ENCODE peak calls at places on chromosomes 1 and 21, in seven cellular contexts. Z is effector memory CD4-positive, alpha-beta T cell; M is uterus; K is fibroblast of lung; F is tibial artery; U is CD8-positive, alpha-beta T cell; W is prostate gland. N is an unnamed sample. For H3K27me3 and H3K4me1, the result is how much of the 10 kb centered on the place peaks cover.

GRCh38 chr1:90074137-90074536 is 79.2 kb downstream of the ZNF326 start:
- DNase-seq in Z (no peak), M (no peak), K (no peak), F (no peak), U (no peak), W (no peak), N (no peak)

GRCh38 chr1:156458181-156458503 is 42.4 kb downstream of the MEF2D start:
- DNase-seq in Z (no peak), M (no peak), K (peak), F (no peak), U (no peak), W (no peak), N (no peak)

GRCh38 chr1:95640746-95641145 is 406.7 kb downstream of the RWDD3 start:
- DNase-seq in Z (no peak), M (no peak), K (peak), F (no peak), U (no peak), W (peak), N (no peak)

GRCh38 chr1:235018161-235018560 is 110.5 kb downstream of the TOMM20 start:
- DNase-seq in Z (no peak), M (no peak), K (peak), F (no peak), U (no peak), W (no peak), N (no peak)

GRCh38 chr1:228088586-228089498 is 6.3 kb downstream of the ARF1 start:
- DNase-seq in Z (no peak), M (peak), K (peak), F (peak), U (no peak), W (no peak), N (peak)

GRCh38 chr1:183135336-183135735 is 50.7 kb upstream of the LAMC2 start:
- DNase-seq in Z (no peak), M (no peak), K (no peak), F (no peak), U (no peak), W (no peak), N (no peak)

GRCh38 chr1:235295902-235296350 is 32.1 kb downstream of the ARID4B start:
- DNase-seq in Z (no peak), M (no peak), K (peak), F (no peak), U (no peak), W (peak), N (no peak)

GRCh38 chr1:163203561-163203960 is 845 bp upstream of the RGS5 start:
- DNase-seq in Z (no peak), M (no peak), K (no peak), F (no peak), U (no peak), W (no peak), N (no peak)

GRCh38 chr1:175865041-175865766 is 121.8 kb upstream of the TNR start:
- DNase-seq in Z (no peak), M (no peak), K (no peak), F (no peak), U (no peak), W (no peak), N (no peak)

GRCh38 chr1:193919827-193920226 is 733.4 kb upstream of the B3GALT2 start:
- DNase-seq in Z (no peak), M (no peak), K (peak), F (no peak), U (no peak), W (no peak), N (no peak)

GRCh38 chr1:54885863-54886723 is 902 bp downstream of the DHCR24 start:
- DNase-seq in Z (no peak), M (no peak), K (no peak), F (no peak), U (no peak), W (peak), N (peak)

GRCh38 chr1:228081578-228082259 is 789 bp upstream of the ARF1 start:
- DNase-seq in Z (no peak), M (no peak), K (no peak), F (no peak), U (no peak), W (no peak), N (no peak)

GRCh38 chr1:216600730-216601426 is 122.4 kb downstream of the ESRRG start:
- DNase-seq in Z (no peak), M (peak), K (peak), F (peak), U (no peak), W (peak), N (peak)

GRCh38 chr1:183319051-183319450 is 99.1 kb downstream of the NMNAT2 start:
- DNase-seq in Z (no peak), M (no peak), K (no peak), F (no peak), U (no peak), W (no peak), N (no peak)

GRCh38 chr21:44461438-44462089 is 6.3 kb downstream of the LRRC3 start:
- DNase-seq in Z (no peak), M (no peak), K (no peak), F (no peak), U (no peak), W (no peak), N (no peak)

DNA sequence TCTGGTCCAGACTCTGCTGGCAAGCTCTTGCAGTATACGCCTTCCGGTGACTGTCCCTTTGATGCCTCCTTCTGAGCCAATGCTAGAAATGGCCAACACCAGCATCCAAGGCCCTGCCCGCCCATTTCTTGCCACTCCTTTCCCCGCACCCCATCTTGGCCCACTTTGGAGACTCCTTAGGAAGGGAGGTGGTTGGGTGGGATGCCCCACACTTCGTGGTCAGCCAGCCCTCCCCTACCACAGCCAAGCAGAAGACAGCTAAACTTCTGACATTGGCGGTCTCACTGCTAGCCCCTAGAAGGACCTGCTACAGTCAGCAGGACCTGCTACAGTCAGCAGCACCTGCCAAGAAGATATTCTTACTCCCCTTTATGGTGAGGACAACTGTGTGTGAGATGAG is 73.5 kb upstream of the CLDN14 start:
- DNase-seq in Z (no peak), M (no peak), K (no peak), F (no peak), U (no peak), W (no peak), N (no peak)
- H3K27me3 ChIP-seq in Z (under half), M (under half), K (under half), F (under half), U (under half), W (under half), N (under half)

GRCh38 chr1:209820986-209821385 is 6.8 kb upstream of the UTP25 start:
- DNase-seq in Z (no peak), M (no peak), K (no peak), F (no peak), U (no peak), W (no peak), N (no peak)

GRCh38 chr1:209822706-209823105 is 5.1 kb upstream of the UTP25 start:
- DNase-seq in Z (no peak), M (no peak), K (no peak), F (no peak), U (no peak), W (no peak), N (no peak)

GRCh38 chr1:209827384-209828261 is at the start of gene UTP25:
- DNase-seq in Z (peak), M (peak), K (peak), F (peak), U (peak), W (peak), N (peak)

GRCh38 chr1:209825591-209826433 is 2.0 kb upstream of the UTP25 start:
- DNase-seq in Z (no peak), M (no peak), K (no peak), F (no peak), U (no peak), W (peak), N (no peak)

GRCh38 chr1:209823143-209824041 is 4.4 kb upstream of the UTP25 start:
- DNase-seq in Z (no peak), M (no peak), K (peak), F (no peak), U (no peak), W (peak), N (no peak)
- H3K4me1 ChIP-seq in Z (under half), M (under half), K (under half), F (under half), U (under half), W (under half), N (under half)

GRCh38 chr1:45003741-45004140 is 7.4 kb downstream of the HECTD3 start:
- DNase-seq in Z (no peak), M (no peak), K (no peak), F (no peak), U (no peak), W (no peak), N (no peak)

GRCh38 chr1:45005761-45006160 is 5.4 kb downstream of the HECTD3 start:
- DNase-seq in Z (no peak), M (no peak), K (no peak), F (no peak), U (no peak), W (no peak), N (no peak)

GRCh38 chr1:45001011-45001481 is 10.1 kb downstream of the HECTD3 start:
- DNase-seq in Z (no peak), M (no peak), K (no peak), F (no peak), U (no peak), W (no peak), N (no peak)

GRCh38 chr1:45004281-45004920 is 6.7 kb downstream of the HECTD3 start:
- DNase-seq in Z (no peak), M (no peak), K (no peak), F (no peak), U (no peak), W (no peak), N (no peak)

DNA sequence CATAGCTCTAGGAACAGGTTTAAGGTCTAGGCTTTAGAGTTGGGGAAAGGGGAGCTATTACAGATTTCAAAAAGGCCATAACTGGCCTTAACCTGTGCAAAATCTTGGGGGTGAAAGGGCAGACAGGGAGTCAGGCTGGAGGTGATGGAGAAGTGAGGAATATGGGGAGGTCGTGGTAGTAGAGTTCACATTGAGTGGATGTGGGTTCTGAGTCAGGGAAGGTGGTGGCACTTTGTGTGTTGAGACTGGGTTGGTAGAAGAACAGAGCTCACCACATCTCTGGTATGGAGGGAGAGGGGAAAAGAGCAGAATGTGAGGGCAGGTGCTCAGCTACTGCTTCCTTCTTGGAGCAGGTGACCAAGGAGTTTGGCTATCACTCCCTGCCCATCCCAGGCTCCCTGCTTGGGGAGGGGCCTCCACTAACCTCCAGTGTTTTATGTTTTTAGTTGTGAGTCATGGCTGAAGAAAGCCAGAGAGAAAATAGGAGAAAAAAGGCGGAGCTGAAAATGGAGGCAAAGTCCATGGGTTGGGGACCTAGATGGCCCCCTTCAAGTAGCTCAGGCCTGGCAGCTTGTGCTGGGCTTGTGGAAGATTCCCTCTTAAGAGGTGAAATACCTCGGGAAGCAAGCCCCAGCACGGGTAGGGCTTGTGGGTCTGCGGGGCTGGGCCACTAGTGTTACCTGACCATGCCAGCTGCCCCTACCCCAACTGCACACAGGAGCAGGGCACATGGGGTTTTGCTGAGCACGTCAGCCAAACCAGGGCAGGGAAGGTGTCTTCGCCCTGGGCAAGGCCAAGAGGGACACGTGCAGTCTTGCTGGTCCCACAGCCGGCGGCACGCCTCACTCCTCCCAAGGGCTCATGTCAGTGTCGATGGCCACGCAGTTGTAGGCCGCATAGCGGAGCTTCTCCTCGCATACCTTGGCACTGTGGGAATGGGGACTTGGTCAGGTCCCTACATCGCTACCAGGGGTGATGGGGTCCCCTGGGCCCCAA is 8.2 kb downstream of the HECTD3 start:
- DNase-seq in Z (no peak), M (no peak), K (no peak), F (no peak), U (no peak), W (no peak), N (no peak)
- H3K27ac ChIP-seq in Z (no peak), M (no peak), K (no peak), F (no peak), U (no peak), W (no peak), N (no peak)

DNA sequence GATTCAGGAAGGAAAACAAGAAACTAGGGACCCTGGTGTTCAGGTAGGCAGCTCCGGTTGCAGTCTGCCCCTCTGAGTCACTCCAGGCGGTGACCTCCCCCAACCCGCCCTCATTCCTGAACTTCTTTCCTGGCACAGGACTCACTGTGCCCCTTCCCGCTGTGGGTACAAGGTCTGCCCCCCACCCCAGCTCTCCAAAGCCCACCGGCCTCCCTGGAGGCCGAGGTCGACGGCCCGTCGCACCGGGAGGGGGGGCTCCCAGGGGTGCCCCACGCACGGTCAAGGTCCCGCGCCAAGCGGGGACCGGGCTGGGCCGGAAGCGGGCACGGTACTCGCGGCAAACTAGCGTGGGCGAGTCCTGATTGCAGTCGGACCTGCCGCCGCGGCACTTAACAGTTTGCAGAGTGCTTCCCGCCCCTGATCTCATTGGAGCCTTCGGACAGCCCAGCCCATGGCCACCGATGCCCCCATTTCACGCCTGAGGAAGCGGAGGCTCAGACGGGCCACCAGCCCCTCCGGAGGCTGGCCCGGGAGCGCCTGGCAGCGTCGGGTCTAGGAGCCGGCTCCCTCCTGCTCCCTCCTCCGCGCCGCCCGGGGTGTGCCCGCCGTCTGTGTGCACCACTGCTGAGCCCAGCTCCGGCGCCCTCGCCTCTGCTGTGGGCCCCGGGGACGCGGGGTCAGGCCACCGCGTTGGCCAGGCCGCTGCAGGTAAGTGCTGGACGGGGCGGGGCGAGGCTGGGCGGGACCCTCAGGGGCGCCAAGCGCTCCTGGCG is at the start of gene GJB3:
- DNase-seq in Z (no peak), M (no peak), K (no peak), F (peak), U (no peak), W (no peak), N (no peak)
- H3K27me3 ChIP-seq in Z (under half), M (under half), K (under half), F (under half), U (under half), W (under half), N (under half)